ENCODE peak calls at places on chromosomes 5 and 9, in eight cellular contexts. B is HFF-Myc, A is fibroblast of the aortic adventitia, Z is heart left ventricle, T is astrocyte of the cerebellum, G is GM20000, I is AG09309, C is epithelial cell of esophagus. U is an unnamed sample.

GRCh38 chr5:8192840-8193239 is 323.9 kb downstream of the MTRR start:
- DNase-seq in B (no peak), A (no peak), Z (no peak), T (no peak), G (no peak), I (no peak), C (no peak), U (no peak)

GRCh38 chr9:131875828-131876485 is 136.1 kb upstream of the RAPGEF1 start:
- DNase-seq in B (peak; percentile 16), A (peak; percentile 9), Z (no peak), T (no peak), G (no peak), I (no peak), C (peak; percentile 21), U (no peak)

GRCh38 chr5:179166171-179166885 is 106.2 kb downstream of the ZNF354C start:
- DNase-seq in B (no peak), A (no peak), Z (peak; percentile 66), T (no peak), G (no peak), I (no peak), C (no peak), U (peak; percentile 36)

GRCh38 chr9:102225806-102226441 is 487.5 kb upstream of the GRIN3A start:
- DNase-seq in B (no peak), A (no peak), Z (no peak), T (no peak), G (no peak), I (no peak), C (no peak), U (no peak)

GRCh38 chr5:122192883-122193496 is 63.6 kb downstream of the ZNF474 start:
- DNase-seq in B (peak; percentile 52), A (peak; percentile 84), Z (no peak), T (peak; percentile 74), G (peak; percentile 58), I (no peak), C (peak; percentile 71), U (no peak)

GRCh38 chr5:142017832-142018427 is 5.1 kb upstream of the GNPDA1 start:
- DNase-seq in B (no peak), A (peak; percentile 37), Z (no peak), T (peak; percentile 91), G (peak; percentile 49), I (no peak), C (no peak), U (no peak)

GRCh38 chr5:156394642-156395393 is 67.9 kb downstream of the SGCD start:
- DNase-seq in B (no peak), A (peak; percentile 36), Z (no peak), T (no peak), G (no peak), I (no peak), C (no peak), U (no peak)

GRCh38 chr5:118891252-118891651 is 97.1 kb downstream of the DTWD2 start:
- DNase-seq in B (no peak), A (no peak), Z (no peak), T (peak; percentile 18), G (no peak), I (no peak), C (no peak), U (no peak)

GRCh38 chr5:43560128-43560527 is 3.3 kb upstream of the PAIP1 start:
- DNase-seq in B (peak; percentile 76), A (peak; percentile 37), Z (no peak), T (no peak), G (no peak), I (no peak), C (peak; percentile 52), U (no peak)

GRCh38 chr5:159774476-159775031 is 141.7 kb upstream of the ADRA1B start:
- DNase-seq in B (no peak), A (no peak), Z (no peak), T (no peak), G (no peak), I (no peak), C (no peak), U (no peak)

GRCh38 chr5:42242829-42243485 is 180.3 kb upstream of the GHR start:
- DNase-seq in B (no peak), A (no peak), Z (no peak), T (no peak), G (no peak), I (no peak), C (no peak), U (no peak)

GRCh38 chr9:3848445-3849114 is 322.8 kb upstream of the RFX3 start:
- DNase-seq in B (no peak), A (no peak), Z (no peak), T (no peak), G (no peak), I (no peak), C (peak; percentile 85), U (no peak)
- TF ChIP-seq CTCF in B (no peak), A (no peak), Z (no peak), T (peak; percentile 25), G (no peak), I (no peak), C (peak; percentile 19), U (no peak)

GRCh38 chr9:105188746-105189145 is 55.7 kb upstream of the SLC44A1 start:
- DNase-seq in B (no peak), A (peak; percentile 20), Z (no peak), T (no peak), G (no peak), I (no peak), C (peak; percentile 11), U (no peak)
- TF ChIP-seq CTCF in B (no peak), A (no peak), Z (no peak), T (no peak), G (no peak), I (no peak), C (no peak), U (no peak)

DNA sequence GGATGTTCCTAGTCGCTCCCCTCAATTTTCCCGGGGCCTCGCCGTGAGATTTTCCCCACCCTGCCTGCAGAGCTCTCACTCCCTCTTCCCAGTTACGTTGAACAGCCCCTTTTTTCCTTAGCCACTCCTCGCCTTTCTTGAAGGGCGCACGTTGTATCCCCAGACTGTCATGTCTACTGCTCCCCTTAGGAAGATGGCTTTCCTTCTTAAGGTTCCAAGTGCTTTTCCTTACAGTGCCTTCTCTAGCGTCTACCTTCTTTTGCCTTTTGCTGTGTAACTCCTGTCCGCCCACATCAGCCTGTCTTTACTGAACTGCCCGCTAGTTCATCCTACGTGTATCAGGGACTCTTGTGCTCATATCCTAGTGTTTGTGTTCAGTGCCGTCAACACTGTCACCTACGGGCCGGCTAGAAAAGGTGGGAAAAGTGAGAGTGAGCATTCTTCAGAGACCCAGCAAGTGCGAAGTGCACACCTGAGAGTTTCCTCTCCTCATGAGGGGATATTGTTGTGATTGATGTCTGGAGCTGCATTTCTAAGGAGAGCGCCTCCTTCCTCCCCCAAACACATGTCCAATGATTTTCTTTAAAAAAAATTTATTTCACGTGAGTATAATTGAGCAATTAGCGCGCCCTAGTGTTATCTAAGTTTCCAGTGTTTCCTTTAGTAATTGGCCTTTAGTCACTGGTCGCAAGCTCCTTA is 764 bp downstream of the CAMLG start:
- DNase-seq in B (no peak), A (peak; percentile 37), Z (no peak), T (peak; percentile 12), G (peak; percentile 39), I (no peak), C (peak; percentile 62), U (no peak)
- TF ChIP-seq CTCF in B (no peak), A (no peak), Z (no peak), T (peak; percentile 22), G (peak; percentile 19), I (no peak), C (peak; percentile 36), U (no peak)

GRCh38 chr9:120863833-120864232 is 13.2 kb downstream of the PHF19 start:
- DNase-seq in B (no peak), A (no peak), Z (no peak), T (no peak), G (no peak), I (no peak), C (no peak), U (no peak)
- TF ChIP-seq CTCF in B (no peak), A (no peak), Z (no peak), T (no peak), G (no peak), I (no peak), C (no peak), U (no peak)

GRCh38 chr5:34580983-34581382 is 75.1 kb upstream of the RAI14 start:
- DNase-seq in B (no peak), A (no peak), Z (no peak), T (no peak), G (no peak), I (no peak), C (no peak), U (no peak)

GRCh38 chr5:34584165-34584564 is 72.0 kb upstream of the RAI14 start:
- DNase-seq in B (no peak), A (no peak), Z (no peak), T (no peak), G (no peak), I (no peak), C (no peak), U (no peak)

GRCh38 chr5:34585601-34586104 is 70.5 kb upstream of the RAI14 start:
- DNase-seq in B (no peak), A (peak; percentile 39), Z (no peak), T (no peak), G (no peak), I (no peak), C (peak; percentile 91), U (no peak)

GRCh38 chr5:34583167-34583566 is 73.0 kb upstream of the RAI14 start:
- DNase-seq in B (no peak), A (no peak), Z (no peak), T (no peak), G (no peak), I (no peak), C (peak; percentile 21), U (no peak)

DNA sequence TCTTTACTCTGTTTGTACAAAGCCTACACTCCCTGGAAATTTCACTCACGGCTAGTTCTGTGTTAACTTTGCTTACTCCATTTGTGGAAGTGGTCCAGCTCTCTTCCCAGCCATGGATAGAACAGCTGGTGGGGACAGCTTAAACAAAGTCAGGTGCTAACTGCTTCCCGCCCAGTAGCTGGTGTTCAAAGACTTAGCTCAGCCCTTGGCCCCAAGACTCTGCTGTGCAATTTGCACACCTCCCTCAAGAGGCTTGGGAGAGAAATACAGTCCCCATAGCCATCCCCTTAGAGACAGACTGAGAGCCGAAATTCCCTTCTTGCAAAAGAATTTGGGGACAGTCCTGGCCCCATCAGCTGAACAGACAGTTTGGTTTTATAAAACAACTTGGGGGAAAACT is 73.8 kb upstream of the RAI14 start:
- DNase-seq in B (no peak), A (no peak), Z (no peak), T (no peak), G (no peak), I (no peak), C (no peak), U (no peak)
- TF ChIP-seq CTCF in B (no peak), A (no peak), Z (no peak), T (no peak), G (no peak), I (no peak), C (no peak), U (no peak)

DNA sequence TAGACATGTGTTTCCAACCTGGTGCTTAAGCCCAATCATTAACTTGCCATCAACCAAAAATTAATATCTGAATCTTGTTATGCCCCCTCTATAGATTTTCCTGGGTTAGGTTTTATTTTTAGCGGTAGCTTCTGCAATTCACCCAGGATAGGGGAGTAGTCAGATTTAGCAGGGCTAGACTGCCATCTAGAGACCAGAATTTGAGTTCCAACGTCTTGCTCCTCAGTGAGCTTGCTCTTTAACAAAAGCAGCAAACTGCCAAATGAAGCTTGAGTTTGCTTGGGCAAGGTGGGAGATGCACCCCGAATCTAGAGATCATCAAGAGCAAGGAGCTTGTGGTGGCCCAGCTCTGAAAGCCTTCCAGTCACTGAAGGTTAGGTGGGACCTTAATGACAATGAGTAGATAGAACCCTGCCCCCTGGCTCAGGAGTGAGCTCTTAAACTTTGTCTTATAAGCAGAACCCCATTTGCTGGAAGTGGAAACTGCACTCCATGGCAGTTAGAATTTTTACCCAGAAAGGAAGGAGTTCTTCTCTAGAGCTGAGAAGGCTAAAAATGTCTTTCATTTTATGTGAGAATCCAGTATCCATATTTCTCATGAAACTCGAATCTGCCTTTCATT is 456.1 kb downstream of the RASEF start:
- DNase-seq in B (peak; percentile 55), A (peak; percentile 90), Z (no peak), T (peak; percentile 77), G (peak; percentile 7), I (peak; percentile 39), C (peak; percentile 74), U (no peak)
- TF ChIP-seq CTCF in B (peak; percentile 64), A (peak; percentile 70), Z (peak; percentile 54), T (peak; percentile 67), G (peak; percentile 11), I (peak; percentile 63), C (peak; percentile 75), U (peak; percentile 61)

U was measured in CD14-positive monocyte.